ENCODE peak calls at places on chromosomes 6 and 20, in seven cellular contexts. E, M, D, H, U, L and Y are unnamed samples.

GRCh38 chr20:46751856-46752255 is 42.4 kb downstream of the SLC2A10 start:
- DNase-seq in M (no peak), L (peak), D (no peak), E (no peak), H (no peak), U (peak), Y (no peak)

GRCh38 chr6:163962627-163963117 is 548.2 kb downstream of the QKI start:
- DNase-seq in M (no peak), U (no peak), E (no peak), H (no peak), L (no peak), D (no peak), Y (no peak)

GRCh38 chr6:11315743-11316437 is 83.4 kb upstream of the NEDD9 start:
- DNase-seq in U (peak), D (peak), L (no peak), M (no peak), H (no peak), E (peak), Y (no peak)

GRCh38 chr20:49685809-49686208 is 27.9 kb downstream of the B4GALT5 start:
- DNase-seq in D (no peak), E (peak), M (no peak), H (no peak), L (no peak), U (no peak), Y (no peak)

GRCh38 chr6:124669713-124670480 is 292.3 kb upstream of the RNF217 start:
- DNase-seq in E (no peak), L (no peak), H (no peak), U (no peak), M (no peak), D (no peak), Y (no peak)

GRCh38 chr6:47343631-47344421 is 34.1 kb upstream of the TNFRSF21 start:
- DNase-seq in E (peak), U (no peak), L (peak), H (no peak), D (no peak), M (no peak), Y (peak)

GRCh38 chr6:168152306-168152963 is 73.4 kb upstream of the FRMD1 start:
- DNase-seq in L (no peak), D (no peak), M (no peak), E (no peak), U (no peak), H (no peak), Y (no peak)

GRCh38 chr20:18922898-18923297 is 109.3 kb downstream of the SCP2D1 start:
- DNase-seq in D (no peak), H (no peak), M (no peak), L (no peak), E (no peak), U (no peak), Y (no peak)

GRCh38 chr6:36069573-36069972 is 42.0 kb downstream of the MAPK14 start:
- DNase-seq in M (no peak), H (no peak), U (no peak), E (no peak), D (no peak), L (no peak), Y (no peak)

GRCh38 chr6:133407320-133408100 is 166.4 kb downstream of the EYA4 start:
- DNase-seq in U (no peak), L (no peak), H (no peak), D (no peak), M (no peak), E (no peak), Y (no peak)

GRCh38 chr6:134374486-134374885 is 56.6 kb upstream of the SGK1 start:
- DNase-seq in H (no peak), M (no peak), L (no peak), E (peak), D (no peak), U (peak), Y (no peak)

GRCh38 chr6:136526196-136526930 is 23.9 kb downstream of the MAP7 start:
- DNase-seq in U (no peak), L (peak), H (no peak), M (peak), E (peak), D (no peak), Y (peak)

GRCh38 chr6:33694401-33694931 is 17.0 kb downstream of the UQCC2 start:
- DNase-seq in U (no peak), H (no peak), E (peak), D (no peak), L (no peak), M (no peak), Y (no peak)

GRCh38 chr6:1917628-1918371 is 308.1 kb downstream of the FOXC1 start:
- DNase-seq in M (no peak), D (peak), L (no peak), H (no peak), E (peak), U (peak), Y (no peak)

GRCh38 chr6:166908812-166909211 is 47.5 kb downstream of the RNASET2 start:
- DNase-seq in M (no peak), H (no peak), D (no peak), E (no peak), U (no peak), L (no peak), Y (no peak)

GRCh38 chr6:33589723-33590530 is 9.9 kb upstream of the BAK1 start:
- DNase-seq in D (peak), H (no peak), L (peak), E (peak), U (peak), M (peak), Y (peak)

GRCh38 chr20:34475979-34476736 is 40.1 kb upstream of the DYNLRB1 start:
- DNase-seq in M (no peak), H (no peak), L (peak), E (peak), D (no peak), U (peak), Y (peak)

GRCh38 chr20:63744574-63745423 is 5.2 kb downstream of the SLC2A4RG start:
- DNase-seq in H (no peak), E (no peak), D (no peak), U (no peak), L (no peak), M (no peak), Y (no peak)

GRCh38 chr20:63327229-63327745 is 33.9 kb downstream of the CHRNA4 start:
- DNase-seq in H (no peak), E (no peak), U (no peak), D (no peak), L (no peak), M (no peak), Y (no peak)